ENCODE peak calls at places on chromosomes 2 and 18, in seven cellular contexts. B, T, I, Z, R, O and N are unnamed samples. For H3K9me3, the result is how much of the 10 kb centered on the place peaks cover.

GRCh38 chr18:36095936-36096519 is 28.7 kb upstream of the RPRD1A start:
- DNase-seq in B (no peak), T (peak), I (no peak), Z (peak), R (no peak), O (peak), N (no peak)

GRCh38 chr18:54777989-54778388 is 50.3 kb upstream of the RAB27B start:
- DNase-seq in B (no peak), T (no peak), I (no peak), Z (no peak), R (no peak), O (no peak), N (no peak)

GRCh38 chr18:56647071-56647470 is 4.1 kb upstream of the WDR7 start:
- DNase-seq in B (no peak), T (no peak), I (no peak), Z (no peak), R (no peak), O (no peak), N (no peak)

GRCh38 chr2:178870703-178871102 is 63.5 kb upstream of the TTN start:
- DNase-seq in B (no peak), T (peak), I (no peak), Z (no peak), R (no peak), O (no peak), N (no peak)

GRCh38 chr2:24538720-24539119 is 47.7 kb downstream of the NCOA1 start:
- DNase-seq in B (no peak), T (no peak), I (no peak), Z (no peak), R (no peak), O (no peak), N (no peak)

GRCh38 chr18:23225518-23225917 is 90.2 kb downstream of the CABLES1 start:
- DNase-seq in B (no peak), T (no peak), I (no peak), Z (no peak), R (no peak), O (no peak), N (no peak)

GRCh38 chr18:44181951-44182350 is 498.7 kb upstream of the SETBP1 start:
- DNase-seq in B (no peak), T (no peak), I (no peak), Z (no peak), R (no peak), O (no peak), N (no peak)

GRCh38 chr18:9609190-9609589 is 5.2 kb downstream of the PPP4R1 start:
- DNase-seq in B (no peak), T (no peak), I (no peak), Z (no peak), R (no peak), O (no peak), N (no peak)

GRCh38 chr2:191048073-191048472 is 34.1 kb upstream of the STAT1 start:
- DNase-seq in B (no peak), T (no peak), I (no peak), Z (no peak), R (no peak), O (no peak), N (no peak)

GRCh38 chr2:199452200-199452990 is 5.3 kb downstream of the SATB2 start:
- DNase-seq in B (no peak), T (no peak), I (no peak), Z (no peak), R (no peak), O (no peak), N (no peak)

GRCh38 chr2:236862526-236862925 is 223.2 kb upstream of the COPS8 start:
- DNase-seq in B (no peak), T (no peak), I (no peak), Z (no peak), R (no peak), O (no peak), N (no peak)

GRCh38 chr2:193907561-193907960 is 1712.8 kb upstream of the TMEFF2 start:
- DNase-seq in B (no peak), T (no peak), I (no peak), Z (no peak), R (no peak), O (no peak), N (no peak)

GRCh38 chr2:166419616-166419934 is 43.8 kb upstream of the SCN9A start:
- DNase-seq in B (no peak), T (no peak), I (no peak), Z (no peak), R (no peak), O (peak), N (no peak)

GRCh38 chr2:233209117-233209977 is 42.1 kb upstream of the ATG16L1 start:
- DNase-seq in B (no peak), T (peak), I (no peak), Z (peak), R (no peak), O (peak), N (no peak)

GRCh38 chr2:112147796-112148195 is 9.6 kb downstream of the FBLN7 start:
- DNase-seq in B (no peak), T (no peak), I (peak), Z (no peak), R (no peak), O (no peak), N (no peak)

GRCh38 chr2:234687718-234688475 is 191.0 kb upstream of the ARL4C start:
- DNase-seq in B (no peak), T (no peak), I (no peak), Z (no peak), R (no peak), O (no peak), N (no peak)

GRCh38 chr18:65255417-65255816 is 495.4 kb upstream of the CDH7 start:
- DNase-seq in B (no peak), T (no peak), I (no peak), Z (no peak), R (no peak), O (no peak), N (no peak)

GRCh38 chr2:8505311-8505920 is 176.4 kb upstream of the ID2 start:
- DNase-seq in B (no peak), T (no peak), I (no peak), Z (peak), R (no peak), O (no peak), N (no peak)

GRCh38 chr2:31578316-31578715 is 2.4 kb downstream of the SRD5A2 start:
- DNase-seq in B (no peak), T (peak), I (no peak), Z (no peak), R (no peak), O (no peak), N (no peak)

GRCh38 chr18:55695091-55695490 is 107.1 kb upstream of the TCF4 start:
- DNase-seq in B (no peak), T (no peak), I (no peak), Z (no peak), R (no peak), O (no peak), N (no peak)

GRCh38 chr2:207240649-207241048 is 74.9 kb upstream of the KLF7 start:
- DNase-seq in B (no peak), T (no peak), I (no peak), Z (no peak), R (no peak), O (no peak), N (no peak)

GRCh38 chr2:57843158-57843557 is 203.4 kb upstream of the VRK2 start:
- DNase-seq in B (no peak), T (no peak), I (no peak), Z (no peak), R (no peak), O (no peak), N (no peak)

GRCh38 chr2:64204006-64204632 is 59.9 kb upstream of the PELI1 start:
- DNase-seq in B (no peak), T (peak), I (no peak), Z (no peak), R (peak), O (no peak), N (peak)

GRCh38 chr2:50751255-50752069 is 280.5 kb downstream of the NRXN1 start:
- DNase-seq in B (no peak), T (no peak), I (no peak), Z (no peak), R (no peak), O (no peak), N (no peak)

GRCh38 chr2:126822115-126822514 is 76.6 kb upstream of the TEX51 start:
- DNase-seq in B (no peak), T (no peak), I (no peak), Z (no peak), R (no peak), O (no peak), N (no peak)

GRCh38 chr2:26556309-26557243 is 78.7 kb upstream of the OTOF start:
- DNase-seq in B (no peak), T (no peak), I (no peak), Z (no peak), R (no peak), O (no peak), N (no peak)

GRCh38 chr2:68837164-68837860 is 33.9 kb downstream of the BMP10 start:
- DNase-seq in B (no peak), T (no peak), I (peak), Z (peak), R (peak), O (peak), N (peak)

GRCh38 chr18:27645929-27646328 is 460.8 kb upstream of the CHST9 start:
- DNase-seq in B (no peak), T (no peak), I (no peak), Z (no peak), R (no peak), O (no peak), N (no peak)

GRCh38 chr18:10247402-10248117 is 206.9 kb upstream of the APCDD1 start:
- DNase-seq in B (no peak), T (no peak), I (no peak), Z (peak), R (no peak), O (no peak), N (no peak)

GRCh38 chr2:197575987-197576386 is 60.1 kb downstream of the MOB4 start:
- DNase-seq in B (no peak), T (no peak), I (no peak), Z (no peak), R (no peak), O (no peak), N (no peak)

DNA sequence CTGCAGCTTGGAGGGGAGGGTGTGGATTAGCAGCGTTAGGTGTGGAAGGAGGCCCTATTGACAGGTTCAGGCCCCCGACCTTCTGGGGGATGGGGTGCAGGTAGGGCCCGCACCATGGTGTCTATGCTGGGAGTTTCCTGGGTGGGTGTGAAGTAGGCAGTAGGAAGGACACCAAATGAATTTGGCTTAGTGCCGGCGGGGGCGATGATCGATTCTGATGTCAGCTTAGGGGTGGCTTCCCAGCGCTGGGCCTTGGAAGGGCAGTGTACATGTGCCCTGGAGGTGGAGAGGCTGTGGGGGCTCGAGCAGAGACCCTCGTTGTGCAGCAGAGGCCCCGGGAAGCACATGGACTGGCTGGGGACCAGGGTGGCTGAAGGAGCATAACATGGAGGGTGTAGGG is 21.6 kb downstream of the DCDC2C start:
- DNase-seq in B (no peak), T (no peak), I (no peak), Z (no peak), R (no peak), O (no peak), N (no peak)
- H3K9me3 ChIP-seq in B (under half), T (under half), I (under half), Z (under half), R (under half), O (under half), N (under half)

DNA sequence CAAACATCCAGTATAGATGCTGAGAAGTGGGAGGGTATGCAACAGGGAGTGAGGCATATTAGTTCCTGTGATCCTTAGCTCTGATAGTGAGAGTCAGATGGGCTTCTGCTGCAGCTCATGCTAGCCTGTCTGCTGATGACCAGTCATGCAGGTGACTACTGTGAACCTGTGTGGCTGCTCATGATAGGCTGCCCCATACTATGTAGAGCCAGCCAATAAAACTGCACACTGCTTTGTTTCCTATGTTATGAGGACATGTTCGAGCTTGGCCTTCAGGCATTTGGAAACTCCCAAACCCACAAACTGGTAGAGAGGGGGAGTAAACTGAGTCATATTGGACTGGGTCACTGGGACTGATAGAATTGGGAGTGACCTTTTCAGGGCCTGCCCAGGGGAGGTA is 20.1 kb upstream of the SERPINE2 start:
- DNase-seq in B (no peak), T (no peak), I (no peak), Z (no peak), R (no peak), O (no peak), N (no peak)
- TF ChIP-seq CTCF in B (no peak), T (no peak), I (no peak), Z (no peak), R (no peak), O (no peak), N (no peak)

DNA sequence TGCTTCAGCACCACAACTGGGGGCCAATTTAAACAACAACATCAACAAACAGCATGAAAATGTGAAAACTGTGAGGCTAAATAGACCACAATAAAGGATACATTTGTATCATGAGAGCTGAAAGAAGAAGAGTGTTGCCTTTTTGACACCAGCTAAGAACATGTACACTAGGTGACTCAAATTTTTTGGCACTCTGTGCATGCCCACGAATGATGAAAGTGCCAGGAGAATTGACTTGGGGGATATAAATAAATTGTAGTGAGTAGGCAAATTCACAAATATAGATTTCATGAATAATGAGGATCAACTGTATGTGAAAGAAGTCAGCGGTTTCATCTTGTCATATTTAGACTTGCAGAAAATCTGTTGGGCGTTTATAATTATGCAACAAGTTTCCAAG is 1388.0 kb upstream of the LRRTM1 start:
- DNase-seq in B (no peak), T (no peak), I (no peak), Z (no peak), R (no peak), O (no peak), N (no peak)
- H3K9me3 ChIP-seq in B (under half), T (under half), I (under half), Z (under half), R (under half), O (under half), N (under half)

DNA sequence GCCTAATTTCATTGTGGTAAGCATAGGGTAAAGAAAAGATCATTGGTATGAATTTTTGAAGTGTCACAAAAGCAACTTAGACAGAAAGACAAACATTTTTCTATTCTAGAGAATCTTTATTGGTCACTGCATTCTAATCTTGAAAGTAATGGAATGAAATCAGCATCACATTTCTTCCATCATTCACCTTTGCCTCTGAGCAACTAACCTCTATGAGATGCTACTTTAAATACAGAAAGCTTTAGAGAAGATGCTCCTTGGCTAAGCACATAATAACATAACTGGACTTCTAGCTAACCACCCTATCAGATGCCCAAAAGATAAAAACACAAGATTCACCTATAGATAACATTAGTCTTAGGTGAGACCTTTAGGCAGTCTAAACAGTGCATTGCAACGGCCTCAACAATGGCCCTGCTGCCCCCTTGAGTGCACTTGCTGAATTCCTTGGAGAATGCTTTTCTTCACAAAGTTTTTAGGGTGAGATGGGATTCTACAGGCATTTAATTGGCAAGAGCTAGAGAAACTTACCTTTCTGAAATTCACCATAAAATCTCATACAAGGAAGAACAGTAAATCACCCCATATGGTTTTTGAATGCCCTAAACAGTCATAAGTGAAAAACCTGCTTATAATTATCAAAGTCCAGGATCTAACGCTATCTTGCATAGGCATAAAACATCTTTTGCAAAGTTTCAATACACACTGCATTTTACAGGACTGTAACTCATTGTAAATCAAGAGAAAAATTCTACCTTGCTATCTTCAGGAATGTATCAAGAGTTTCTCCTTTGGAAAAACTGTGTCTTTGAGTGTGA is 791.3 kb upstream of the CHAC2 start:
- DNase-seq in B (no peak), T (peak), I (no peak), Z (peak), R (no peak), O (peak), N (no peak)
- TF ChIP-seq CTCF in B (no peak), T (peak), I (no peak), Z (peak), R (peak), O (peak), N (no peak)